ENCODE peak calls at places on chromosomes 3 and 15, in ten cellular contexts. R is NCI-H2171 treated with DMSO at 0.1 percent for 48 hours; A is NCI-H1092; Q is activated naive CD4-positive, alpha-beta T cell treated with Interleukin-2 at 50 U/mL for 16 hours; E is H1; I is ELR; N is stimulated activated CD4-positive, alpha-beta T cell treated with anti-CD3 and anti-CD28 coated beads, Interleukin-4, amount 100 ng/mL, for 48 hours; M is lower leg skin; P is SIG-M5; S is A549. F is an unnamed sample.

GRCh38 chr3:189954733-189955665 is 165.7 kb downstream of the P3H2 start:
- DNase-seq in N (no peak), A (no peak), Q (no peak), P (no peak), S (no peak), M (no peak), E (no peak), R (no peak), I (no peak), F (no peak)

GRCh38 chr15:35533130-35534110 is 12.5 kb downstream of the DPH6 start:
- DNase-seq in S (no peak), A (no peak), I (peak), M (no peak), R (no peak), E (no peak), N (no peak), Q (no peak), P (no peak), F (no peak)

GRCh38 chr3:150277444-150277843 is 130.7 kb upstream of the TSC22D2 start:
- DNase-seq in Q (no peak), E (no peak), A (no peak), P (no peak), M (no peak), N (no peak), S (no peak), I (no peak), R (no peak), F (no peak)

GRCh38 chr3:111607242-111607641 is 12.1 kb upstream of the ZBED2 start:
- DNase-seq in M (no peak), S (no peak), N (no peak), A (no peak), R (no peak), Q (no peak), E (no peak), P (no peak), I (no peak), F (no peak)

GRCh38 chr3:8482960-8483665 is 18.5 kb upstream of the LMCD1 start:
- DNase-seq in N (no peak), M (peak), I (peak), E (no peak), A (peak), R (no peak), P (no peak), S (no peak), Q (no peak), F (peak)

GRCh38 chr3:129021140-129021551 is 20.0 kb downstream of the EFCC1 start:
- DNase-seq in R (no peak), A (no peak), I (peak), E (no peak), Q (no peak), S (no peak), M (no peak), P (no peak), N (no peak), F (no peak)

GRCh38 chr3:158094235-158094916 is 11.8 kb downstream of the SHOX2 start:
- DNase-seq in P (no peak), S (no peak), I (peak), Q (no peak), N (no peak), E (peak), A (no peak), R (no peak), M (no peak), F (no peak)

GRCh38 chr3:157384526-157384925 is 52.1 kb upstream of the PTX3 start:
- DNase-seq in R (no peak), S (no peak), A (no peak), Q (no peak), I (no peak), N (no peak), M (no peak), E (no peak), P (no peak), F (no peak)

GRCh38 chr15:34038404-34039179 is 412 bp downstream of the AVEN start:
- DNase-seq in S (peak), A (peak), N (peak), Q (peak), E (peak), M (peak), P (no peak), R (peak), I (peak), F (peak)

GRCh38 chr15:73926191-73927002 is at the start of gene LOXL1:
- DNase-seq in A (no peak), M (peak), N (no peak), S (no peak), R (peak), E (peak), I (peak), Q (no peak), P (no peak), F (no peak)

GRCh38 chr3:71172951-71173350 is 410.6 kb downstream of the FOXP1 start:
- DNase-seq in I (peak), S (no peak), P (no peak), R (no peak), A (no peak), N (no peak), E (no peak), Q (no peak), M (no peak), F (no peak)

GRCh38 chr15:62495670-62496328 is 330.7 kb upstream of the C2CD4B start:
- DNase-seq in M (no peak), S (no peak), R (peak), E (no peak), A (no peak), N (no peak), P (no peak), Q (no peak), I (peak), F (no peak)

GRCh38 chr15:90232941-90233700 is 620 bp downstream of the CIB1 start:
- DNase-seq in R (peak), I (peak), A (no peak), S (peak), Q (peak), E (peak), P (no peak), M (peak), N (peak), F (no peak)

GRCh38 chr15:40873625-40874561 is at the start of gene RHOV:
- DNase-seq in M (peak), Q (peak), N (peak), A (peak), R (peak), I (peak), S (peak), P (no peak), E (peak), F (peak)

GRCh38 chr15:52337198-52337853 is 41.7 kb upstream of the MYO5C start:
- DNase-seq in E (no peak), M (no peak), N (no peak), I (peak), A (no peak), S (peak), Q (no peak), R (no peak), P (no peak), F (no peak)

GRCh38 chr3:138944136-138944658 is 2.7 kb downstream of the FOXL2 start:
- DNase-seq in A (no peak), I (no peak), S (no peak), N (no peak), M (peak), E (peak), R (no peak), P (no peak), Q (no peak), F (no peak)

GRCh38 chr15:52518487-52518886 is 10.2 kb downstream of the MYO5A start:
- DNase-seq in S (no peak), P (no peak), R (no peak), I (no peak), N (no peak), M (no peak), Q (no peak), A (no peak), E (no peak), F (no peak)

GRCh38 chr3:83514130-83514914 is 1444.5 kb upstream of the CADM2 start:
- DNase-seq in M (no peak), P (no peak), S (no peak), A (no peak), E (peak), N (no peak), R (no peak), I (no peak), Q (no peak), F (no peak)

GRCh38 chr3:149547954-149548728 is 73.6 kb downstream of the TM4SF4 start:
- DNase-seq in R (no peak), P (no peak), N (no peak), S (peak), M (no peak), E (no peak), A (no peak), Q (no peak), I (peak), F (peak)

GRCh38 chr3:24299236-24299635 is 195.4 kb downstream of the THRB start:
- DNase-seq in E (no peak), S (no peak), P (no peak), M (no peak), Q (no peak), N (no peak), A (no peak), R (no peak), I (peak), F (no peak)

GRCh38 chr15:65819563-65819960 is 27.5 kb upstream of the DENND4A start:
- DNase-seq in M (no peak), Q (no peak), E (no peak), N (no peak), S (no peak), R (no peak), P (no peak), A (no peak), I (peak), F (no peak)

GRCh38 chr3:4548356-4548755 is 55.2 kb downstream of the ITPR1 start:
- DNase-seq in E (no peak), P (no peak), S (no peak), A (no peak), R (no peak), N (no peak), M (no peak), I (no peak), Q (no peak), F (no peak)

GRCh38 chr3:171757377-171758034 is 52.8 kb downstream of the PLD1 start:
- DNase-seq in E (no peak), N (no peak), R (no peak), A (no peak), S (no peak), M (no peak), Q (no peak), I (no peak), P (no peak), F (no peak)

GRCh38 chr15:39680868-39681267 is 100.0 kb downstream of the THBS1 start:
- DNase-seq in N (no peak), Q (no peak), S (no peak), P (no peak), E (no peak), A (no peak), R (no peak), I (no peak), M (no peak), F (no peak)

GRCh38 chr3:4721511-4721911 is 228.4 kb downstream of the ITPR1 start:
- DNase-seq in A (no peak), M (peak), P (no peak), S (no peak), N (no peak), I (peak), Q (no peak), R (no peak), E (no peak), F (no peak)

GRCh38 chr3:181454451-181455027 is 257.2 kb upstream of the SOX2 start:
- DNase-seq in I (no peak), M (no peak), P (no peak), N (no peak), R (no peak), A (no peak), E (no peak), S (no peak), Q (no peak), F (no peak)

GRCh38 chr3:12916159-12916558 is 74.8 kb upstream of the RPL32 start:
- DNase-seq in P (no peak), R (no peak), Q (peak), E (no peak), M (no peak), S (no peak), N (no peak), I (no peak), A (no peak), F (no peak)